ENCODE peak calls at places on chromosomes 5 and 9, in nine cellular contexts. S is AG10803; C is A549; A is omental fat pad; H is psoas muscle; K is MCF 10A; U is CD8-positive, alpha-beta T cell; I is heart left ventricle; X is spleen. B is an unnamed sample.

GRCh38 chr5:159097461-159098284 is 2.0 kb downstream of the EBF1 start:
- DNase-seq in H (peak), K (no peak), X (peak), I (peak), S (peak), C (no peak), A (no peak), U (no peak), B (no peak)

GRCh38 chr5:172646716-172647285 is 5.7 kb downstream of the NEURL1B start:
- DNase-seq in C (peak), I (peak), S (no peak), K (no peak), A (no peak), U (no peak), X (peak), H (no peak), B (no peak)

GRCh38 chr5:126395627-126396026 is 27.6 kb upstream of the GRAMD2B start:
- DNase-seq in C (no peak), X (no peak), I (no peak), A (no peak), S (no peak), U (no peak), H (no peak), K (no peak), B (no peak)

GRCh38 chr9:133258061-133259015 is 16.7 kb downstream of the ABO start:
- DNase-seq in U (no peak), S (no peak), K (no peak), I (no peak), X (no peak), A (no peak), H (no peak), C (no peak), B (no peak)

GRCh38 chr9:101458955-101459631 is 23.5 kb upstream of the ALDOB start:
- DNase-seq in X (no peak), U (no peak), S (peak), A (no peak), K (peak), H (no peak), C (peak), I (no peak), B (peak)

GRCh38 chr5:76427481-76428140 is 24.5 kb downstream of the IQGAP2 start:
- DNase-seq in S (no peak), A (no peak), I (no peak), U (no peak), K (no peak), X (no peak), C (no peak), H (no peak), B (no peak)

GRCh38 chr9:129487658-129488483 is 133.0 kb downstream of the C9orf50 start:
- DNase-seq in X (peak), H (peak), U (no peak), C (no peak), S (peak), K (peak), A (no peak), I (peak), B (no peak)

GRCh38 chr9:116175616-116176015 is 22.0 kb downstream of the PAPPA start:
- DNase-seq in C (no peak), X (no peak), U (no peak), K (peak), A (no peak), I (no peak), H (no peak), S (no peak), B (no peak)

GRCh38 chr5:86442036-86442435 is 175.7 kb upstream of the COX7C start:
- DNase-seq in K (no peak), S (no peak), I (no peak), H (no peak), U (no peak), A (no peak), X (no peak), C (no peak), B (no peak)

GRCh38 chr5:67375606-67376005 is 179.0 kb upstream of the CD180 start:
- DNase-seq in U (no peak), I (no peak), C (no peak), H (no peak), A (no peak), K (no peak), S (no peak), X (no peak), B (no peak)

GRCh38 chr9:79768199-79768598 is 196.4 kb downstream of the TLE4 start:
- DNase-seq in K (no peak), U (no peak), C (no peak), H (no peak), X (no peak), S (peak), I (no peak), A (no peak), B (no peak)

GRCh38 chr5:66467564-66467963 is 128.6 kb upstream of the MAST4 start:
- DNase-seq in U (no peak), A (no peak), S (no peak), H (no peak), I (no peak), K (no peak), X (no peak), C (no peak), B (no peak)

GRCh38 chr5:141637266-141637692 is 482 bp downstream of the RELL2 start:
- DNase-seq in U (peak), K (no peak), H (no peak), S (no peak), C (peak), A (no peak), X (peak), I (no peak), B (no peak)

GRCh38 chr5:133603711-133604110 is 8.6 kb downstream of the FSTL4 start:
- DNase-seq in C (no peak), X (no peak), H (no peak), A (no peak), S (no peak), K (no peak), U (no peak), I (no peak), B (no peak)

GRCh38 chr5:158978061-158978745 is 121.5 kb downstream of the EBF1 start:
- DNase-seq in K (peak), U (no peak), S (peak), A (no peak), H (no peak), X (no peak), I (no peak), C (no peak), B (no peak)

GRCh38 chr5:181261320-181262085 is 560 bp upstream of the TRIM52 start:
- DNase-seq in A (peak), C (peak), K (peak), H (peak), I (peak), S (peak), X (peak), U (peak), B (peak)

GRCh38 chr5:2634399-2635176 is 116.9 kb downstream of the IRX2 start:
- DNase-seq in U (no peak), K (no peak), I (no peak), A (no peak), S (no peak), H (no peak), C (no peak), X (no peak), B (no peak)

GRCh38 chr5:138543730-138544104 is 681 bp upstream of the ETF1 start:
- DNase-seq in U (no peak), I (no peak), C (peak), H (no peak), X (no peak), S (no peak), K (no peak), A (peak), B (no peak)

GRCh38 chr5:79845448-79846197 is 145.4 kb downstream of the MTX3 start:
- DNase-seq in I (peak), X (no peak), H (no peak), A (no peak), S (peak), U (no peak), K (peak), C (no peak), B (peak)

GRCh38 chr5:96337048-96337781 is 95.8 kb downstream of the PCSK1 start:
- DNase-seq in U (no peak), K (no peak), S (peak), I (no peak), C (no peak), H (no peak), X (no peak), A (no peak), B (no peak)

GRCh38 chr9:93084471-93084881 is 11.5 kb upstream of the CARD19 start:
- DNase-seq in U (no peak), I (peak), X (peak), S (no peak), A (no peak), K (no peak), H (no peak), C (no peak), B (no peak)

GRCh38 chr9:127801955-127802575 is 617 bp upstream of the FPGS start:
- DNase-seq in K (peak), U (no peak), H (no peak), S (peak), I (no peak), X (no peak), C (no peak), A (no peak), B (no peak)
- TF ChIP-seq CTCF in K (no peak), U (no peak), H (no peak), S (peak), I (no peak), X (no peak), C (peak), A (no peak), B (peak)

GRCh38 chr5:44770936-44771717 is 37.6 kb upstream of the MRPS30 start:
- DNase-seq in K (no peak), X (no peak), U (no peak), S (no peak), A (no peak), C (no peak), I (no peak), H (no peak), B (no peak)

GRCh38 chr5:44779167-44779566 is 29.6 kb upstream of the MRPS30 start:
- DNase-seq in S (no peak), X (no peak), K (no peak), C (no peak), I (no peak), H (no peak), A (no peak), U (no peak), B (no peak)

DNA sequence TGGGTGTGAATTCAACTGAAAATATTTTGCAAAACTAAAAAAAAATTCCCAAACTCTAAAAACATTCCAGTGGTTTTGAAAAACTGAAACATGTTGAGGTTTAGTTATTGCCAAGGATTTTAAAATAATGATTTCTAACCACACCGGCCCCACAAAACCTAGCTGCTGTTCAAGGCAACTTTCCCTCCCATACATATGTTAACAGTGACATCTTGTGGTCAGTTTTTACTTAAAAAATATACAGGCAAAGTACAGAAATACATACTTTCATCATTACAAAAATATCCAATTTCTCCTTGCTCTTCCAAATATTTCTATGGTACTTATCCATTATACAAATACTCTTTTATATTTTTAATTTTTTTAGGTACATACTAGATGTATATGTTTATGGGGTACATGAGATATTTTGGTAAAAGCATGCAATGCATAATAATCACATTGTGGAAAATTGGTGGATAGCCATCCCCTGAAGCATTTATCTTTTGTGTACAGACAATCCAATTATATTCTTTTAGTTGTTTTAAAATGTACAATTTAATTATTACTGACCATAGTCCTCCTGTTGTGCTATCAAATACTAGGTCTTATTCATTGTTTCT is 34.4 kb upstream of the MRPS30 start:
- DNase-seq in U (no peak), I (no peak), K (peak), H (no peak), X (no peak), C (peak), S (peak), A (no peak), B (peak)
- TF ChIP-seq CTCF in U (peak), I (peak), K (peak), H (peak), X (no peak), C (peak), S (peak), A (no peak), B (peak)

GRCh38 chr5:110435207-110435606 is 291.3 kb downstream of the TMEM232 start:
- DNase-seq in H (no peak), X (no peak), K (no peak), A (no peak), I (no peak), C (no peak), S (no peak), U (no peak), B (no peak)

GRCh38 chr5:110440058-110440457 is 286.4 kb downstream of the TMEM232 start:
- DNase-seq in H (no peak), A (no peak), U (no peak), X (no peak), I (no peak), K (no peak), S (no peak), C (no peak), B (no peak)

GRCh38 chr5:110439280-110439679 is 287.2 kb downstream of the TMEM232 start:
- DNase-seq in I (no peak), K (no peak), A (no peak), U (no peak), H (no peak), X (no peak), C (no peak), S (no peak), B (no peak)

GRCh38 chr5:110442856-110443255 is 283.6 kb downstream of the TMEM232 start:
- DNase-seq in I (no peak), C (no peak), X (peak), H (no peak), K (no peak), A (no peak), U (no peak), S (no peak), B (no peak)

GRCh38 chr5:110441035-110441434 is 285.4 kb downstream of the TMEM232 start:
- DNase-seq in S (peak), X (no peak), C (no peak), I (no peak), H (no peak), U (no peak), A (no peak), K (peak), B (no peak)
- TF ChIP-seq CTCF in S (peak), X (no peak), C (no peak), I (no peak), H (peak), U (no peak), A (no peak), K (peak), B (peak)

GRCh38 chr5:71461360-71461759 is 5.9 kb downstream of the BDP1 start:
- DNase-seq in X (no peak), U (no peak), C (no peak), I (no peak), H (no peak), A (no peak), S (no peak), K (no peak), B (no peak)
- TF ChIP-seq CTCF in X (no peak), U (no peak), C (no peak), I (no peak), H (no peak), A (no peak), S (no peak), K (no peak), B (no peak)

DNA sequence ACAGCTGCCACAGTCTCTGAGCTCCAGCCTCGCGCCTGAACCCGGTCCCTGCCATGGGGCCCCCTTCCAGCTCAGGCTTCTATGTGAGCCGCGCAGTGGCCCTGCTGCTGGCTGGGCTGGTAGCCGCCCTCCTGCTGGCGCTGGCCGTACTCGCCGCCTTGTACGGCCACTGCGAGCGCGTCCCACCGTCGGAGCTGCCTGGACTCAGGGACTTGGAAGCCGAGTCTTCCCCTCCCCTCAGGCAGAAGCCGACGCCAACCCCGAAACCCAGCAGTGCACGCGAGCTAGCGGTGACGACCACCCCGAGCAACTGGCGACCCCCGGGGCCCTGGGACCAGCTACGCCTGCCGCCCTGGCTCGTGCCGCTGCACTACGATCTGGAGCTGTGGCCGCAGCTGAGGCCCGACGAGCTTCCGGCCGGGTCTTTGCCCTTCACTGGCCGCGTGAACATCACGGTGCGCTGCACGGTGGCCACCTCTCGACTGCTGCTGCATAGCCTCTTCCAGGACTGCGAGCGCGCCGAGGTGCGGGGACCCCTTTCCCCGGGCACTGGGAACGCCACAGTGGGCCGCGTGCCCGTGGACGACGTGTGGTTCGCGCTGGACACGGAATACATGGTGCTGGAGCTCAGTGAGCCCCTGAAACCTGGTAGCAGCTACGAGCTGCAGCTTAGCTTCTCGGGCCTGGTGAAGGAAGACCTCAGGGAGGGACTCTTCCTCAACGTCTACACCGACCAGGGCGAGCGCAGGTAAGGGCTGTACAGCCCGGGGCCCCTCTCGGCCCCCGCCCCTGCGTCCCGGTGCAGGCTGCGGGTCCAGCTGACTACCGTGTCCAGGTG is 509 bp downstream of the LVRN start:
- DNase-seq in K (no peak), X (peak), H (peak), C (no peak), A (no peak), U (no peak), S (no peak), I (no peak), B (no peak)
- TF ChIP-seq CTCF in K (no peak), X (no peak), H (no peak), C (no peak), A (no peak), U (no peak), S (no peak), I (no peak), B (no peak)

DNA sequence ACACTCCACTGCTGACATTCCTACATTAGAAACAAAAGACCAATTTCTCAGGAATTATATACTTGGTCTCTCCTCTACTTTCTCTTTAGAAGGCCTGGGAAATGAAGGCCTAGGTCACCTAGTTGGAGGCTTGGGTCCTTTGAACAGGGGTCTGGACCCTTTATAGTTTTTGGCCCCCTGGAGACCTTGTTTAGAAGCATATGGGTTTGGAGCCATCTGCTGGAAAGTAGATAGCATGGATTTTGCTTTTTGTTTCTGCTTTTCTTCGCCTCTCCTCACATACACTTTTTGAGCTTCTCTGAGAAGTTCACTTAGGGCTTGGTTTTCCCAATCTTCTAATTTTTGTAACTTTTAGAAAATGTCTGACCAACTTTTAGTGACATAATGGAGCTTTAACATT is 67.1 kb upstream of the CDK20 start:
- DNase-seq in A (no peak), H (no peak), C (no peak), I (no peak), X (no peak), K (peak), U (no peak), S (peak), B (peak)
- TF ChIP-seq CTCF in A (no peak), H (peak), C (peak), I (peak), X (no peak), K (peak), U (no peak), S (peak), B (peak)

B was measured in HFFc6.